ENCODE peak calls at places on chromosome 20, in seven cellular contexts. One of them, this sample, is unnamed.

GRCh38 chr20:53154540-53154939 is 182.4 kb downstream of the TSHZ2 start:
- DNase-seq in HCT116: no peak
- DNase-seq in HepG2: no peak
- DNase-seq in GM12878: no peak
- DNase-seq in H1: no peak
- DNase-seq in SK-N-SH: no peak
- DNase-seq in K562: no peak
- DNase-seq in this sample: no peak

GRCh38 chr20:38109657-38110524 is 55.2 kb downstream of the TGM2 start:
- DNase-seq in HCT116: no peak
- DNase-seq in HepG2: peak; percentile 99
- DNase-seq in GM12878: no peak
- DNase-seq in H1: no peak
- DNase-seq in SK-N-SH: no peak
- DNase-seq in K562: no peak
- DNase-seq in this sample: peak; percentile 56

GRCh38 chr20:53737404-53738038 is 143.9 kb upstream of the ZNF217 start:
- DNase-seq in HCT116: no peak
- DNase-seq in HepG2: no peak
- DNase-seq in GM12878: no peak
- DNase-seq in H1: no peak
- DNase-seq in SK-N-SH: no peak
- DNase-seq in K562: no peak
- DNase-seq in this sample: no peak

GRCh38 chr20:38202982-38203293 is 37.9 kb upstream of the TGM2 start:
- DNase-seq in HCT116: no peak
- DNase-seq in HepG2: no peak
- DNase-seq in GM12878: no peak
- DNase-seq in H1: no peak
- DNase-seq in SK-N-SH: no peak
- DNase-seq in K562: no peak
- DNase-seq in this sample: no peak

GRCh38 chr20:17964073-17964472 is 4.5 kb downstream of the SNX5 start:
- DNase-seq in HCT116: no peak
- DNase-seq in HepG2: no peak
- DNase-seq in GM12878: no peak
- DNase-seq in H1: no peak
- DNase-seq in SK-N-SH: no peak
- DNase-seq in K562: no peak
- DNase-seq in this sample: no peak

GRCh38 chr20:39038495-39038894 is 76.4 kb downstream of the DHX35 start:
- DNase-seq in HCT116: no peak
- DNase-seq in HepG2: no peak
- DNase-seq in GM12878: no peak
- DNase-seq in H1: no peak
- DNase-seq in SK-N-SH: no peak
- DNase-seq in K562: no peak
- DNase-seq in this sample: no peak

GRCh38 chr20:33561981-33562601 is 72.2 kb downstream of the CBFA2T2 start:
- DNase-seq in HCT116: peak; percentile 28
- DNase-seq in HepG2: peak; percentile 93
- DNase-seq in GM12878: no peak
- DNase-seq in H1: no peak
- DNase-seq in SK-N-SH: peak; percentile 83
- DNase-seq in K562: peak; percentile 10
- DNase-seq in this sample: peak; percentile 88

GRCh38 chr20:6882911-6883310 is 115.4 kb downstream of the BMP2 start:
- DNase-seq in HCT116: no peak
- DNase-seq in HepG2: no peak
- DNase-seq in GM12878: no peak
- DNase-seq in H1: no peak
- DNase-seq in SK-N-SH: no peak
- DNase-seq in K562: no peak
- DNase-seq in this sample: no peak

GRCh38 chr20:38178065-38178471 is 13.0 kb upstream of the TGM2 start:
- DNase-seq in HCT116: no peak
- DNase-seq in HepG2: no peak
- DNase-seq in GM12878: no peak
- DNase-seq in H1: no peak
- DNase-seq in SK-N-SH: no peak
- DNase-seq in K562: no peak
- DNase-seq in this sample: no peak

GRCh38 chr20:24097506-24098245 is 109.1 kb upstream of the GGTLC1 start:
- DNase-seq in HCT116: no peak
- DNase-seq in HepG2: no peak
- DNase-seq in GM12878: no peak
- DNase-seq in H1: no peak
- DNase-seq in SK-N-SH: no peak
- DNase-seq in K562: no peak
- DNase-seq in this sample: peak; percentile 47

GRCh38 chr20:2340136-2340535 is 40.6 kb upstream of the TGM6 start:
- DNase-seq in HCT116: no peak
- DNase-seq in HepG2: no peak
- DNase-seq in GM12878: no peak
- DNase-seq in H1: no peak
- DNase-seq in SK-N-SH: no peak
- DNase-seq in K562: no peak
- DNase-seq in this sample: no peak

GRCh38 chr20:51034988-51035656 is 12.2 kb upstream of the KCNG1 start:
- DNase-seq in HCT116: no peak
- DNase-seq in HepG2: no peak
- DNase-seq in GM12878: no peak
- DNase-seq in H1: no peak
- DNase-seq in SK-N-SH: no peak
- DNase-seq in K562: no peak
- DNase-seq in this sample: no peak

GRCh38 chr20:25253606-25254275 is 5.9 kb downstream of the PYGB start:
- DNase-seq in HCT116: no peak
- DNase-seq in HepG2: no peak
- DNase-seq in GM12878: no peak
- DNase-seq in H1: no peak
- DNase-seq in SK-N-SH: peak; percentile 16
- DNase-seq in K562: no peak
- DNase-seq in this sample: no peak

GRCh38 chr20:36333841-36334240 is 27.7 kb downstream of the DLGAP4 start:
- DNase-seq in HCT116: no peak
- DNase-seq in HepG2: no peak
- DNase-seq in GM12878: no peak
- DNase-seq in H1: no peak
- DNase-seq in SK-N-SH: no peak
- DNase-seq in K562: no peak
- DNase-seq in this sample: no peak

GRCh38 chr20:18754030-18754659 is 59.4 kb upstream of the SCP2D1 start:
- DNase-seq in HCT116: no peak
- DNase-seq in HepG2: no peak
- DNase-seq in GM12878: peak; percentile 73
- DNase-seq in H1: no peak
- DNase-seq in SK-N-SH: no peak
- DNase-seq in K562: no peak
- DNase-seq in this sample: no peak

GRCh38 chr20:61426361-61426760 is 174.3 kb downstream of the CDH4 start:
- DNase-seq in HCT116: no peak
- DNase-seq in HepG2: no peak
- DNase-seq in GM12878: no peak
- DNase-seq in H1: no peak
- DNase-seq in SK-N-SH: no peak
- DNase-seq in K562: no peak
- DNase-seq in this sample: no peak

GRCh38 chr20:21432911-21433310 is 35.6 kb upstream of the NKX2-4 start:
- DNase-seq in HCT116: no peak
- DNase-seq in HepG2: no peak
- DNase-seq in GM12878: no peak
- DNase-seq in H1: no peak
- DNase-seq in SK-N-SH: no peak
- DNase-seq in K562: no peak
- DNase-seq in this sample: no peak
- TF ChIP-seq JUND in HCT116: no peak
- TF ChIP-seq JUND in HepG2: no peak
- TF ChIP-seq JUND in GM12878: no peak
- TF ChIP-seq JUND in H1: no peak
- TF ChIP-seq JUND in SK-N-SH: no peak
- TF ChIP-seq JUND in K562: no peak
- TF ChIP-seq JUND in this sample: no peak

DNA sequence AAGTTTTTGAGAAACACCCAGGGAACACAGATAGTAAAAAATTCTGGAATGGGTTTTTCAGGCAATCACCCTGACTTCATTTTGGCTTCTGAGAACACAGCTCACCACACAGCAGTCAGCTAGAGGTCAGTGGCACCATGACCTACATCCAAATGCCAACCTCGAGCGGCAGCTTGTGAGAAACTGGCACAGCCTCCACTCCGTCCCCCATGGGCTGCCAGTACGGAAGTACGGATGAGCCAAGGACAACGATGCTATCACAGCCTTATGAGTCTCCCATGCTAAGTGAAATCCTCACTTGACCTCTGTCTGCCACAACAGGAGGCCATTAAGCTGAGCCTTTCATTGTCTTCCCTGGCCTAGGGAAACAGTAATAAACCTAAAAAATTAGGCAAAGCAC is 32.0 kb downstream of the KIF16B start:
- DNase-seq in HCT116: no peak
- DNase-seq in HepG2: no peak
- DNase-seq in GM12878: no peak
- DNase-seq in H1: no peak
- DNase-seq in SK-N-SH: no peak
- DNase-seq in K562: no peak
- DNase-seq in this sample: peak; percentile 81
- TF ChIP-seq JUND in HCT116: no peak
- TF ChIP-seq JUND in HepG2: no peak
- TF ChIP-seq JUND in GM12878: no peak
- TF ChIP-seq JUND in H1: no peak
- TF ChIP-seq JUND in SK-N-SH: no peak
- TF ChIP-seq JUND in K562: no peak
- TF ChIP-seq JUND in this sample: no peak

GRCh38 chr20:49567421-49568256 is at the start of gene PTGIS:
- DNase-seq in HCT116: no peak
- DNase-seq in HepG2: no peak
- DNase-seq in GM12878: no peak
- DNase-seq in H1: no peak
- DNase-seq in SK-N-SH: peak; percentile 87
- DNase-seq in K562: no peak
- DNase-seq in this sample: no peak

GRCh38 chr20:49569403-49570115 is 1.6 kb upstream of the PTGIS start:
- DNase-seq in HCT116: no peak
- DNase-seq in HepG2: no peak
- DNase-seq in GM12878: no peak
- DNase-seq in H1: no peak
- DNase-seq in SK-N-SH: no peak
- DNase-seq in K562: no peak
- DNase-seq in this sample: no peak

GRCh38 chr20:49566401-49566800 is 1.5 kb downstream of the PTGIS start:
- DNase-seq in HCT116: no peak
- DNase-seq in HepG2: no peak
- DNase-seq in GM12878: no peak
- DNase-seq in H1: no peak
- DNase-seq in SK-N-SH: no peak
- DNase-seq in K562: no peak
- DNase-seq in this sample: no peak

GRCh38 chr20:49570161-49570827 is 2.4 kb upstream of the PTGIS start:
- DNase-seq in HCT116: no peak
- DNase-seq in HepG2: no peak
- DNase-seq in GM12878: no peak
- DNase-seq in H1: no peak
- DNase-seq in SK-N-SH: no peak
- DNase-seq in K562: no peak
- DNase-seq in this sample: no peak

GRCh38 chr20:49568491-49569151 is 684 bp upstream of the PTGIS start:
- DNase-seq in HCT116: no peak
- DNase-seq in HepG2: no peak
- DNase-seq in GM12878: no peak
- DNase-seq in H1: peak; percentile 75
- DNase-seq in SK-N-SH: no peak
- DNase-seq in K562: no peak
- DNase-seq in this sample: no peak
- TF ChIP-seq JUND in HCT116: no peak
- TF ChIP-seq JUND in HepG2: no peak
- TF ChIP-seq JUND in GM12878: no peak
- TF ChIP-seq JUND in H1: no peak
- TF ChIP-seq JUND in SK-N-SH: no peak
- TF ChIP-seq JUND in K562: no peak
- TF ChIP-seq JUND in this sample: no peak

GRCh38 chr20:40895182-40895581 is 133.4 kb upstream of the TOP1 start:
- DNase-seq in HCT116: no peak
- DNase-seq in HepG2: no peak
- DNase-seq in GM12878: no peak
- DNase-seq in H1: no peak
- DNase-seq in SK-N-SH: no peak
- DNase-seq in K562: no peak
- DNase-seq in this sample: no peak

GRCh38 chr20:40893610-40894242 is 134.9 kb upstream of the TOP1 start:
- DNase-seq in HCT116: no peak
- DNase-seq in HepG2: no peak
- DNase-seq in GM12878: no peak
- DNase-seq in H1: no peak
- DNase-seq in SK-N-SH: no peak
- DNase-seq in K562: no peak
- DNase-seq in this sample: no peak

GRCh38 chr20:40900816-40901215 is 127.8 kb upstream of the TOP1 start:
- DNase-seq in HCT116: no peak
- DNase-seq in HepG2: no peak
- DNase-seq in GM12878: no peak
- DNase-seq in H1: no peak
- DNase-seq in SK-N-SH: no peak
- DNase-seq in K562: no peak
- DNase-seq in this sample: no peak

GRCh38 chr20:40892642-40893041 is 136.0 kb upstream of the TOP1 start:
- DNase-seq in HCT116: no peak
- DNase-seq in HepG2: no peak
- DNase-seq in GM12878: no peak
- DNase-seq in H1: no peak
- DNase-seq in SK-N-SH: no peak
- DNase-seq in K562: no peak
- DNase-seq in this sample: peak; percentile 75

DNA sequence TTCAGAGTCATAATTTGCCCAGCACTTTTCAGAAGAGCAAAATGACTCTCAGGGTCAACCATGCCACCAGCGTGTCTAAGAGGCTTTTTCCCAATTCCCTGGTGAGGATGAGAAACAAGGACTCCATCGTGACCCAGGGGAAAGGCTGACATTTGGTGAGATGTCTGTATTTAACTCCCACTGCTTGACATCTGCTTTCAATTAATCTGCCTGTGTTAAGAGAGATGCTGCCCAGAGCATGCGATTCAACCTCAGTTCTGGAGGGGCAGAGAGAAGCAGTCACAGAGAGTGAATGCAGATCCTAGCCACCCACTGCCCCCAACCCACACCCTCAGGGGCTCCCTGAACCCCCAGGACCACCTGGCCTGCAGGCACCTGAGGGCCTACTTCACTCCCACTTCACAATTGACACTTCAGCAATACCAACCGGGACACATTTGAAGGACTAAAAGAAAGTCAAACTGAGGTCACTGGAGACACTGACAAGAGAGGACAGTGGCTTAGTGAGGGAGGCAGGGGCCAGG is 131.4 kb upstream of the TOP1 start:
- DNase-seq in HCT116: no peak
- DNase-seq in HepG2: no peak
- DNase-seq in GM12878: no peak
- DNase-seq in H1: no peak
- DNase-seq in SK-N-SH: peak; percentile 80
- DNase-seq in K562: no peak
- DNase-seq in this sample: no peak
- TF ChIP-seq JUND in HCT116: no peak
- TF ChIP-seq JUND in HepG2: no peak
- TF ChIP-seq JUND in GM12878: no peak
- TF ChIP-seq JUND in H1: no peak
- TF ChIP-seq JUND in SK-N-SH: no peak
- TF ChIP-seq JUND in K562: no peak
- TF ChIP-seq JUND in this sample: no peak